ENCODE peak calls at places on chromosome 20, in seven cellular contexts. W, Y, Z, H, M, O and G are unnamed samples.

GRCh38 chr20:30168025-30168799 is 1089.3 kb upstream of the DEFB115 start:
- DNase-seq in Z (no peak), W (no peak), Y (no peak), H (no peak), O (no peak), M (no peak), G (no peak)

GRCh38 chr20:59515013-59515905 is 89.1 kb upstream of the PHACTR3 start:
- DNase-seq in W (peak; percentile 73), O (peak; percentile 64), Z (no peak), Y (no peak), H (peak; percentile 59), M (peak; percentile 11), G (no peak)

GRCh38 chr20:38198238-38198861 is 33.3 kb upstream of the TGM2 start:
- DNase-seq in Z (peak; percentile 68), M (no peak), H (no peak), W (no peak), Y (no peak), O (no peak), G (no peak)

GRCh38 chr20:62710221-62710885 is 1.7 kb downstream of the NTSR1 start:
- DNase-seq in O (no peak), M (no peak), H (no peak), Y (no peak), W (no peak), Z (no peak), G (no peak)

GRCh38 chr20:39632757-39633156 is 670.6 kb downstream of the DHX35 start:
- DNase-seq in Y (no peak), W (no peak), M (no peak), Z (no peak), O (no peak), H (no peak), G (no peak)

GRCh38 chr20:25496968-25497401 is 88.3 kb downstream of the NINL start:
- DNase-seq in W (no peak), Y (no peak), M (no peak), Z (no peak), O (peak; percentile 91), H (no peak), G (no peak)

GRCh38 chr20:43955244-43956191 is 40.9 kb downstream of the TOX2 start:
- DNase-seq in W (no peak), Y (peak; percentile 90), M (peak; percentile 87), O (peak; percentile 80), H (peak; percentile 90), Z (no peak), G (peak; percentile 74)

GRCh38 chr20:48828734-48829460 is 1.1 kb upstream of the PREX1 start:
- DNase-seq in H (no peak), M (no peak), Y (no peak), O (no peak), Z (peak; percentile 28), W (no peak), G (no peak)

GRCh38 chr20:35339007-35339406 is 46.8 kb upstream of the FAM83C start:
- DNase-seq in O (peak; percentile 17), Y (peak; percentile 87), Z (no peak), H (peak; percentile 76), W (no peak), M (no peak), G (no peak)

GRCh38 chr20:41058007-41058673 is 29.5 kb downstream of the TOP1 start:
- DNase-seq in W (no peak), M (no peak), O (no peak), Y (peak; percentile 57), Z (no peak), H (peak; percentile 59), G (no peak)

DNA sequence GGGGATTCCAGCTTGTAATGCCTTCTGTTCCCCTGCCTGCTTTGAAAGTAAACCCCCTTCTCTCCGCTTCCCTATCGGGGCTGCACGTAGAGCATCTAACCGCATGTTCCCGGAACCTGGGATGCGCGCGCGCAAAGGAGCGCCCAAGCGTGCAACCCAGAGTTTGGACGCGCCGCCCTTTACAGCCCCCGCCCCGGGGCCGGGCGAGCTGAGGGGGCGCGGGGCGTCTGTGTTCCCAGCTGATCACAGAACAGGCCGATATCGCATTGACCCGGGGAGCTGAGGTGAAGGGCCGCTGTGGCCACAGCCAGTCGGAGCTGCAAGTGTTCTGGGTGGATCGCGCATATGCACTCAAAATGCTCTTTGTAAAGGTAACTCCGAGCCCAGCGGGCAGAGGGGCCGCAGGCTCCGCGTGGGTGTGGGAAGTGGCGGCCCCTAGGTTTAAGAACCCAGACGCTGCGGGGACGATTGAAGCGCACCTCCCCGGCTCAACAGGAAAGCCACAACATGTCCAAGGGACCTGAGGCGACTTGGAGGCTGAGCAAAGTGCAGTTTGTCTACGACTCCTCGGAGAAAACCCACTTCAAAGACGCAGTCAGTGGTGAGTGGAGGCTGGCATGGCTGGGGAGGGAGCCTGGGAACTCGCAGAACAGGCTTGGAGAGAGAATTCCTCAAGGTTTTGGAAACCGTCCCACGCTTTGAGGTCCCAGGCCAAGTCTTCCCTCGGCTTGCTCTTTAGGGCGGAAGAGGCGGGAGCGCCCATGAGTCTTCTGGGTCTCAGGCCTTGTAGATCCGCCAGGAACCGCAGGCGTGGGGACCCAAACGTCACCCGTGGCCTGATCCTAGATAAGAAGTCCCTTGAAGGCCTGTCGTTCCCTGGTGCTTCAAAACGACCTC is 1.6 kb downstream of the LAMP5 start:
- DNase-seq in W (no peak), Z (no peak), M (peak; percentile 12), Y (no peak), H (peak; percentile 12), O (no peak), G (peak; percentile 13)
- H3K4me3 ChIP-seq in W (peak overlapping the region; percentile 26), Z (peak overlapping the region; percentile 62), M (peak overlapping the region; percentile 38), Y (no peak overlapping the region), H (no peak overlapping the region), O (no peak overlapping the region), G (peak overlapping the region; percentile 58)

GRCh38 chr20:52637201-52637600 is 335.0 kb upstream of the TSHZ2 start:
- DNase-seq in W (no peak), Y (no peak), M (no peak), H (no peak), O (no peak), Z (no peak), G (no peak)

GRCh38 chr20:52630138-52630537 is 342.0 kb upstream of the TSHZ2 start:
- DNase-seq in Y (no peak), H (no peak), O (no peak), Z (no peak), W (no peak), M (no peak), G (no peak)

GRCh38 chr20:52631469-52631868 is 340.7 kb upstream of the TSHZ2 start:
- DNase-seq in Y (no peak), W (no peak), H (no peak), M (peak; percentile 2), Z (no peak), O (no peak), G (no peak)
- H3K4me3 ChIP-seq in Y (no peak overlapping the region), W (no peak overlapping the region), H (no peak overlapping the region), M (no peak overlapping the region), Z (no peak overlapping the region), O (no peak overlapping the region), G (no peak overlapping the region)

GRCh38 chr20:13683833-13684232 is 45.1 kb upstream of the TASP1 start:
- DNase-seq in O (no peak), H (no peak), W (no peak), Y (no peak), Z (no peak), M (no peak), G (no peak)

GRCh38 chr20:13687827-13688226 is 49.1 kb upstream of the TASP1 start:
- DNase-seq in W (no peak), Y (no peak), H (no peak), O (no peak), M (no peak), Z (no peak), G (no peak)

GRCh38 chr20:13685623-13686022 is 46.9 kb upstream of the TASP1 start:
- DNase-seq in W (no peak), Y (no peak), O (no peak), M (no peak), Z (no peak), H (no peak), G (no peak)

GRCh38 chr20:13681248-13682125 is 42.8 kb upstream of the TASP1 start:
- DNase-seq in Z (no peak), M (peak; percentile 64), W (no peak), H (no peak), O (peak; percentile 4), Y (no peak), G (peak; percentile 50)

DNA sequence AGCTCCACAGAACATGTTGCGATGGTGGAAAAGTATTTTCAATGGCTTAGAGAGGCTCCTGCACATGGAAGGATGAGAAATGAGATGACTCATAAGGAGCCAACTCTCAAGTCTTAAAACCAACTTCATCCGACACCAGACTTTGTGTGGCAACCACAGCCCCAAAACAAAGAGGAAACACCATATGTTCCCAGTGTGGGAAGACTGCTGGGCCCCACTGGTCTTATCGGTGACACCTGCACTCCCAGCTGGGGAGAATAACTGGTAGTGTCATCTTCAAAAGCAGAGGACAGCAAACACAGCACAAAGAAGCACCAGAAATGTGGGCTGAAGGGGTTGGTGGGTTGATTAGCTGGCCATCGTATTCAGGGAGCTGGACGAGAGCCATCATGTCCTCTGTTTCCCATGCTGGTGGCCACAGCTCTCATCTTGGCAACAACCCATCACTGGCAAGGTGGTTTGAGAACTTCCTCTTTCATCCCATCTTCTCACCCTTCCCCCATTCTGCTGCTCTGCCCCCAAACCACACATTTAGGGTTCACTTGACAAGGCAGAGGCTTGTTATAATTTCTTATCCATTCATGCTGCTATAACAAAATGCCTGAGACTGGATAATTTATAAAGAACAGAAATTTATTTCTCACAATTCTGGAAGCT is 46.0 kb upstream of the TASP1 start:
- DNase-seq in H (no peak), M (peak; percentile 80), Y (no peak), Z (no peak), W (no peak), O (no peak), G (peak; percentile 69)
- H3K4me3 ChIP-seq in H (no peak overlapping the region), M (no peak overlapping the region), Y (no peak overlapping the region), Z (no peak overlapping the region), W (no peak overlapping the region), O (no peak overlapping the region), G (no peak overlapping the region)

DNA sequence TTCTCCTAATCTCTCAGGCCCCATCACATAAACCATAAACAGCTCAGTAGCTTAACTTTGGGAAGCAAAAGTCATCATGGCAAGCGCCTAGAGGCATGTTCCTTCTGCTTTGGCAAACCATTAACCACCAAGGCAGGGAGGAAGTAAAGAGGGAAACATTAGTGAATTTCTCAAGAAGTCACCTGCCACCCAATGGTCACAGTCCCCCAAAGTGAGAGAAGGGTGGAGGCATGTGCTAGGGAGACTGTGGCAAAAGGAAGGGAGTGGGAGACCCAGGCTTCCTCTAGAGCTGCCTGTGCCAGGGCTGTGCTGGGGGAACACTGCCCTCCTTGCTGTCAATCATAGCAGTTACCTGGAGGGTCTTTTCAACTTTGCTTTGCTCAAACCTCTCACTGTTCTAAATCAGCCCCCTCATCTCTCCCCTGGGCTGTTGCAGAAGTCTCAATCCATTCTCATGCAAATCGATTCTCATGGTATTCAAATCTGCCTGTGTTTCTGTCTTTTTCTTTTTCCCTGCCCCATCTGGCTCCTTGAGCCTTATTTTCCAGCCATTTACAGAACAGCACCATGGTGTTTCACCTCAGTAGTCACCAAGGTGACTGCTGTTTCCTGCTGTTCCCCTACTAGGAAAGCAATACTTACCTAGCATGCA is 1.8 kb upstream of the RNF24 start:
- DNase-seq in W (no peak), Y (no peak), H (no peak), Z (no peak), O (no peak), M (no peak), G (no peak)
- H3K4me3 ChIP-seq in W (no peak overlapping the region), Y (no peak overlapping the region), H (no peak overlapping the region), Z (no peak overlapping the region), O (peak overlapping the region; percentile 55), M (no peak overlapping the region), G (no peak overlapping the region)